ENCODE peak calls at places on chromosomes 4 and X, in ten cellular contexts. U is lower leg skin, S is Panc1, N is tibial artery, H is cardiac fibroblast, G is AG09309, Z is right lobe of liver, D is sigmoid colon, W is upper lobe of right lung, V is MM.1S. J is an unnamed sample.

GRCh38 chr4:169811476-169811875 is 53.7 kb upstream of the HPF1 start:
- DNase-seq in U (no peak), S (no peak), N (no peak), H (no peak), G (no peak), Z (no peak), D (no peak), W (no peak), V (no peak), J (no peak)

GRCh38 chr4:54937501-54937900 is 187.9 kb downstream of the KDR start:
- DNase-seq in U (no peak), S (no peak), N (no peak), H (no peak), G (no peak), Z (no peak), D (no peak), W (no peak), V (no peak), J (no peak)

GRCh38 chr4:95050980-95051688 is 293.4 kb downstream of the BMPR1B start:
- DNase-seq in U (no peak), S (no peak), N (no peak), H (no peak), G (no peak), Z (no peak), D (no peak), W (no peak), V (no peak), J (no peak)

GRCh38 chr4:108109997-108110416 is 58.7 kb downstream of the LEF1 start:
- DNase-seq in U (no peak), S (no peak), N (no peak), H (no peak), G (no peak), Z (no peak), D (no peak), W (no peak), V (peak; percentile 64), J (no peak)

GRCh38 chr4:71229477-71230257 is 109.2 kb upstream of the SLC4A4 start:
- DNase-seq in U (no peak), S (peak; percentile 13), N (no peak), H (peak; percentile 78), G (no peak), Z (peak; percentile 34), D (no peak), W (no peak), V (peak; percentile 25), J (peak; percentile 20)

GRCh38 chr4:84063618-84064017 is 435.5 kb downstream of the NKX6-1 start:
- DNase-seq in U (no peak), S (no peak), N (no peak), H (no peak), G (no peak), Z (no peak), D (no peak), W (no peak), V (no peak), J (no peak)

GRCh38 chr4:126328914-126329313 is 1014.2 kb downstream of the FAT4 start:
- DNase-seq in U (no peak), S (no peak), N (no peak), H (no peak), G (no peak), Z (no peak), D (no peak), W (no peak), V (no peak), J (no peak)

GRCh38 chrX:96372313-96373046 is 312.2 kb upstream of the DIAPH2 start:
- DNase-seq in U (no peak), S (no peak), N (no peak), H (peak; percentile 77), G (peak; percentile 43), Z (no peak), D (no peak), W (no peak), V (peak; percentile 59), J (peak; percentile 67)

GRCh38 chr4:2341911-2342652 is 76.4 kb downstream of the ZFYVE28 start:
- DNase-seq in U (no peak), S (no peak), N (no peak), H (no peak), G (no peak), Z (no peak), D (peak; percentile 34), W (peak; percentile 25), V (no peak), J (peak; percentile 56)

GRCh38 chrX:128816919-128817318 is 706.4 kb downstream of the SMARCA1 start:
- DNase-seq in U (no peak), S (no peak), N (no peak), H (no peak), G (no peak), Z (no peak), D (no peak), W (no peak), V (peak; percentile 10), J (peak; percentile 21)
- TF ChIP-seq CTCF in U (no peak), S (peak; percentile 54), N (no peak), H (no peak), G (no peak), Z (peak; percentile 60), D (no peak), W (peak; percentile 26), V (peak; percentile 29), J (peak; percentile 39)

DNA sequence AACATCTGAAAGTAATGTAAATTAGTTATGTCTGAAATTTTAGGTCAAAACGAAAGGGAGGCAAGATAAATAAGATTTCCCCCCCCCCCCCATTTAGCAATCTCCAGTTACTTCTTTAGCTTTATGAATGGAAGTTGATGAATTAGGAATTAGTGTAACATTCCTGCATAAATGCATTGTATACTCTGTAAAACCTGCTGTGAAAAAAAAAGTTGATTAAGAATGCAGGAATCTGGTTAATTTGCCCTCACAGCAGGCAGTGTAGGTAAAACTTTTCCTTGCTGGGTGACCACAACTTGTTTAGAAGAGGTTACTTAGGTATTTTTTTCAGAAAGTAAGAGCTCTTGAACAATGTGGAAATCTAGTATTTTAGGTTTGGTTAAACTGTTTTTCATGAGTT is 15.3 kb downstream of the LARP7 start:
- DNase-seq in U (no peak), S (no peak), N (no peak), H (no peak), G (no peak), Z (no peak), D (no peak), W (no peak), V (no peak), J (no peak)
- H3K4me3 ChIP-seq in U (no peak overlapping the region), S (no peak overlapping the region), N (no peak overlapping the region), H (no peak overlapping the region), G (no peak overlapping the region), Z (no peak overlapping the region), D (no peak overlapping the region), W (no peak overlapping the region), V (no peak overlapping the region), J (no peak overlapping the region)

GRCh38 chr4:149160370-149160769 is 655.3 kb downstream of the IQCM start:
- DNase-seq in U (no peak), S (no peak), N (no peak), H (no peak), G (no peak), Z (no peak), D (no peak), W (no peak), V (no peak), J (no peak)

GRCh38 chr4:149161247-149161646 is 654.4 kb downstream of the IQCM start:
- DNase-seq in U (no peak), S (no peak), N (no peak), H (peak; percentile 70), G (peak; percentile 28), Z (no peak), D (no peak), W (no peak), V (no peak), J (no peak)

GRCh38 chr4:149166886-149167285 is 648.8 kb downstream of the IQCM start:
- DNase-seq in U (no peak), S (no peak), N (no peak), H (no peak), G (no peak), Z (no peak), D (no peak), W (no peak), V (no peak), J (no peak)

GRCh38 chr4:149166365-149166764 is 649.3 kb downstream of the IQCM start:
- DNase-seq in U (no peak), S (no peak), N (no peak), H (no peak), G (no peak), Z (no peak), D (no peak), W (no peak), V (no peak), J (no peak)

DNA sequence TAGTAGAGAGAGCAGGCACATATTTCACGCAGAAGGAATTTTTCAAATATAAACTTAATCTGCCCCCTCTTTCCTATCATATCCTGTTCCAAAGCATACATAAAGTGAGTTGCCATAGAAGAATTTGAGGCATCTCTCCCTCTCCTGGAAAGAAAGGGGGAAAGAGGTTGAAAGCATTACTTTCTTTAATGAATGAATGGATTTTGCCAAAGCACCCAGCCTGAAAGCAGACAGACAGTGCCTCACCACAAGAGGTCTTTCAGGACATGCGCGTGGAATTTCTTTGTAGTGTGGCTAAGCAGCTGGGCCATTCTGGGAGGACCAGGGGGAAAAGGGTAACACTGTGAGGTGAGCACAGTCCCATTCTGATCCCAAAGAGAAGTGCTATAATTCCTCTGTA is 651.4 kb downstream of the IQCM start:
- DNase-seq in U (no peak), S (no peak), N (no peak), H (peak; percentile 65), G (peak; percentile 65), Z (no peak), D (no peak), W (no peak), V (no peak), J (no peak)
- TF ChIP-seq CTCF in U (no peak), S (no peak), N (no peak), H (no peak), G (peak; percentile 20), Z (no peak), D (no peak), W (no peak), V (no peak), J (no peak)

GRCh38 chr4:76053730-76054129 is 17.9 kb upstream of the CXCL11 start:
- DNase-seq in U (no peak), S (no peak), N (no peak), H (peak; percentile 8), G (no peak), Z (no peak), D (no peak), W (no peak), V (no peak), J (peak; percentile 74)
- H3K4me3 ChIP-seq in U (no peak overlapping the region), S (no peak overlapping the region), N (no peak overlapping the region), H (no peak overlapping the region), G (no peak overlapping the region), Z (no peak overlapping the region), D (no peak overlapping the region), W (no peak overlapping the region), V (no peak overlapping the region), J (no peak overlapping the region)

GRCh38 chrX:107324493-107325310 is 118.3 kb downstream of the DNAAF6 start:
- DNase-seq in U (no peak), S (no peak), N (no peak), H (peak; percentile 31), G (no peak), Z (no peak), D (peak; percentile 58), W (peak; percentile 63), V (peak; percentile 25), J (peak; percentile 38)
- TF ChIP-seq CTCF in U (no peak), S (peak; percentile 61), N (no peak), H (peak; percentile 26), G (peak; percentile 31), Z (peak; percentile 16), D (no peak), W (no peak), V (no peak), J (peak; percentile 14)